ENCODE peak calls at places on chromosomes 4 and X, in seven cellular contexts. One of them, this sample, is unnamed.

GRCh38 chr4:140281828-140282227 is 91.6 kb upstream of the SCOC start:
- DNase-seq in mammary epithelial cell: peak
- DNase-seq in IMR-90: peak
- DNase-seq in substantia nigra: no peak
- DNase-seq in PC-3: no peak
- DNase-seq in endodermal cell: no peak
- DNase-seq in tibial nerve: no peak
- DNase-seq in this sample: no peak

GRCh38 chrX:140715787-140716186 is 6.2 kb downstream of the LINC00632 start:
- DNase-seq in IMR-90: peak
- DNase-seq in tibial nerve: no peak
- DNase-seq in PC-3: peak
- DNase-seq in mammary epithelial cell: no peak
- DNase-seq in substantia nigra: no peak
- DNase-seq in endodermal cell: no peak
- DNase-seq in this sample: no peak

GRCh38 chr4:15352508-15352907 is 75.3 kb upstream of the C1QTNF7 start:
- DNase-seq in endodermal cell: no peak
- DNase-seq in mammary epithelial cell: no peak
- DNase-seq in tibial nerve: no peak
- DNase-seq in substantia nigra: no peak
- DNase-seq in IMR-90: peak
- DNase-seq in PC-3: no peak
- DNase-seq in this sample: no peak

GRCh38 chr4:73414936-73415271 is 10.8 kb downstream of the ALB start:
- DNase-seq in PC-3: no peak
- DNase-seq in IMR-90: no peak
- DNase-seq in endodermal cell: no peak
- DNase-seq in substantia nigra: no peak
- DNase-seq in tibial nerve: no peak
- DNase-seq in mammary epithelial cell: no peak
- DNase-seq in this sample: no peak

GRCh38 chr4:7907142-7907541 is 32.5 kb downstream of the AFAP1 start:
- DNase-seq in tibial nerve: no peak
- DNase-seq in substantia nigra: no peak
- DNase-seq in mammary epithelial cell: no peak
- DNase-seq in IMR-90: no peak
- DNase-seq in PC-3: no peak
- DNase-seq in endodermal cell: no peak
- DNase-seq in this sample: no peak

GRCh38 chr4:124899997-124900396 is 187.5 kb upstream of the ANKRD50 start:
- DNase-seq in IMR-90: no peak
- DNase-seq in substantia nigra: no peak
- DNase-seq in mammary epithelial cell: peak
- DNase-seq in tibial nerve: no peak
- DNase-seq in endodermal cell: no peak
- DNase-seq in PC-3: no peak
- DNase-seq in this sample: no peak

GRCh38 chrX:626745-627509 is 3.7 kb upstream of the SHOX start:
- DNase-seq in IMR-90: no peak
- DNase-seq in endodermal cell: peak
- DNase-seq in tibial nerve: no peak
- DNase-seq in substantia nigra: no peak
- DNase-seq in PC-3: no peak
- DNase-seq in mammary epithelial cell: no peak
- DNase-seq in this sample: no peak

GRCh38 chr4:8651661-8652180 is 59.2 kb downstream of the CPZ start:
- DNase-seq in tibial nerve: no peak
- DNase-seq in IMR-90: no peak
- DNase-seq in substantia nigra: no peak
- DNase-seq in endodermal cell: peak
- DNase-seq in PC-3: no peak
- DNase-seq in mammary epithelial cell: no peak
- DNase-seq in this sample: no peak

GRCh38 chr4:103499094-103499493 is 220.7 kb downstream of the TACR3 start:
- DNase-seq in IMR-90: no peak
- DNase-seq in endodermal cell: no peak
- DNase-seq in PC-3: peak
- DNase-seq in tibial nerve: no peak
- DNase-seq in mammary epithelial cell: no peak
- DNase-seq in substantia nigra: no peak
- DNase-seq in this sample: no peak

GRCh38 chr4:150518559-150518958 is 63.4 kb upstream of the MAB21L2 start:
- DNase-seq in IMR-90: peak
- DNase-seq in mammary epithelial cell: peak
- DNase-seq in tibial nerve: no peak
- DNase-seq in substantia nigra: no peak
- DNase-seq in endodermal cell: no peak
- DNase-seq in PC-3: peak
- DNase-seq in this sample: no peak

GRCh38 chr4:174494731-174495130 is 27.6 kb downstream of the HPGD start:
- DNase-seq in tibial nerve: no peak
- DNase-seq in endodermal cell: no peak
- DNase-seq in IMR-90: no peak
- DNase-seq in substantia nigra: no peak
- DNase-seq in PC-3: no peak
- DNase-seq in mammary epithelial cell: no peak
- DNase-seq in this sample: no peak

GRCh38 chr4:123599920-123600394 is 203.4 kb downstream of the SPRY1 start:
- DNase-seq in PC-3: no peak
- DNase-seq in tibial nerve: peak
- DNase-seq in substantia nigra: peak
- DNase-seq in endodermal cell: peak
- DNase-seq in mammary epithelial cell: no peak
- DNase-seq in IMR-90: peak
- DNase-seq in this sample: no peak

GRCh38 chrX:40573763-40574162 is 7.0 kb upstream of the ATP6AP2 start:
- DNase-seq in mammary epithelial cell: peak
- DNase-seq in tibial nerve: no peak
- DNase-seq in endodermal cell: peak
- DNase-seq in PC-3: peak
- DNase-seq in substantia nigra: no peak
- DNase-seq in IMR-90: peak
- DNase-seq in this sample: peak

GRCh38 chr4:168633474-168633873 is 136.6 kb downstream of the PALLD start:
- DNase-seq in endodermal cell: no peak
- DNase-seq in mammary epithelial cell: no peak
- DNase-seq in substantia nigra: no peak
- DNase-seq in tibial nerve: no peak
- DNase-seq in PC-3: no peak
- DNase-seq in IMR-90: no peak
- DNase-seq in this sample: no peak

GRCh38 chr4:8328866-8329559 is 59.5 kb downstream of the HTRA3 start:
- DNase-seq in tibial nerve: no peak
- DNase-seq in substantia nigra: no peak
- DNase-seq in IMR-90: no peak
- DNase-seq in endodermal cell: peak
- DNase-seq in PC-3: no peak
- DNase-seq in mammary epithelial cell: no peak
- DNase-seq in this sample: peak

GRCh38 chr4:42732776-42733175 is 75.9 kb upstream of the ATP8A1 start:
- DNase-seq in endodermal cell: no peak
- DNase-seq in substantia nigra: no peak
- DNase-seq in mammary epithelial cell: no peak
- DNase-seq in tibial nerve: no peak
- DNase-seq in PC-3: no peak
- DNase-seq in IMR-90: no peak
- DNase-seq in this sample: no peak

GRCh38 chrX:68684291-68684918 is 36.9 kb downstream of the STARD8 start:
- DNase-seq in substantia nigra: no peak
- DNase-seq in endodermal cell: no peak
- DNase-seq in tibial nerve: peak
- DNase-seq in IMR-90: no peak
- DNase-seq in mammary epithelial cell: no peak
- DNase-seq in PC-3: no peak
- DNase-seq in this sample: no peak

GRCh38 chrX:48683411-48683982 is at the start of gene WAS:
- DNase-seq in mammary epithelial cell: no peak
- DNase-seq in PC-3: no peak
- DNase-seq in tibial nerve: no peak
- DNase-seq in IMR-90: no peak
- DNase-seq in endodermal cell: no peak
- DNase-seq in substantia nigra: no peak
- DNase-seq in this sample: no peak

GRCh38 chrX:48681539-48682183 is 1.9 kb upstream of the WAS start:
- DNase-seq in substantia nigra: no peak
- DNase-seq in mammary epithelial cell: no peak
- DNase-seq in endodermal cell: no peak
- DNase-seq in tibial nerve: no peak
- DNase-seq in IMR-90: no peak
- DNase-seq in PC-3: no peak
- DNase-seq in this sample: no peak

GRCh38 chrX:48676106-48676892 is 7.3 kb upstream of the WAS start:
- DNase-seq in mammary epithelial cell: peak
- DNase-seq in PC-3: peak
- DNase-seq in endodermal cell: peak
- DNase-seq in substantia nigra: peak
- DNase-seq in tibial nerve: peak
- DNase-seq in IMR-90: peak
- DNase-seq in this sample: peak

GRCh38 chrX:48676893-48677270 is 6.7 kb upstream of the WAS start:
- DNase-seq in IMR-90: no peak
- DNase-seq in tibial nerve: no peak
- DNase-seq in mammary epithelial cell: no peak
- DNase-seq in endodermal cell: peak
- DNase-seq in substantia nigra: no peak
- DNase-seq in PC-3: peak
- DNase-seq in this sample: no peak

DNA sequence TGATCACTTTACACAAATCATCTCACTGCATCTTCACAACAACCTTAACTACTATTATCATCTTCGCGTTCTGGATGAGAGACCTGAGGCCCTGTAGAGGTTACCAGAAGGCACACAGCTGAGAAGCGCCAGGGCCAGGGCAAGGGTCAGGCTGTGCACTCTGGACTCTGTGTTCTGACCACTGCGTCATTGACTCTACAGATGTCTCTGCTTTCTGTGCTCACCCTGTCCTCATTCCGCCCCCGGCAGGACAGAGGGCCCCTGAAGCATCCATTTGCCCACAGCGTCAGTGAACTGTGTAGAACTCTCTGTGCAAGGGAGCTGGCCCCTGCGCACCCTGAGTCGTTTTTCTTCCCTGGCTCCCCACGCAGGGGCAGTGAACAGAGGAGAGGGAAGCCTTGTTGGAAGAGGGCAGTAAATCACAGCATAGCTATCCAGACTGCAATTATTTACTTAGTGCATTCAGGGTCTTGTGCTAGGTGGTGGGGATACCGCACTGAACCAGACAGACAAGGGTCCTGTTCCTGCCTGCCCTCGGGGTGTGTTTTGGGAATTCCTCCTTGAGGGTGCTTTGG is 6.1 kb upstream of the WAS start:
- DNase-seq in mammary epithelial cell: no peak
- DNase-seq in substantia nigra: no peak
- DNase-seq in tibial nerve: no peak
- DNase-seq in IMR-90: no peak
- DNase-seq in PC-3: no peak
- DNase-seq in endodermal cell: no peak
- DNase-seq in this sample: no peak
- H3K27ac ChIP-seq in mammary epithelial cell: no peak
- H3K27ac ChIP-seq in substantia nigra: no peak
- H3K27ac ChIP-seq in tibial nerve: peak
- H3K27ac ChIP-seq in IMR-90: no peak
- H3K27ac ChIP-seq in PC-3: no peak
- H3K27ac ChIP-seq in endodermal cell: no peak
- H3K27ac ChIP-seq in this sample: no peak

GRCh38 chrX:153944800-153945150 is 332 bp upstream of the RENBP start:
- DNase-seq in IMR-90: no peak
- DNase-seq in substantia nigra: no peak
- DNase-seq in endodermal cell: no peak
- DNase-seq in PC-3: no peak
- DNase-seq in tibial nerve: no peak
- DNase-seq in mammary epithelial cell: no peak
- DNase-seq in this sample: no peak

GRCh38 chrX:153945956-153946909 is 1.8 kb upstream of the RENBP start:
- DNase-seq in tibial nerve: no peak
- DNase-seq in endodermal cell: no peak
- DNase-seq in IMR-90: no peak
- DNase-seq in substantia nigra: no peak
- DNase-seq in PC-3: no peak
- DNase-seq in mammary epithelial cell: no peak
- DNase-seq in this sample: no peak

GRCh38 chrX:153948847-153949819 is 4.7 kb upstream of the RENBP start:
- DNase-seq in PC-3: no peak
- DNase-seq in endodermal cell: no peak
- DNase-seq in substantia nigra: no peak
- DNase-seq in mammary epithelial cell: no peak
- DNase-seq in tibial nerve: no peak
- DNase-seq in IMR-90: no peak
- DNase-seq in this sample: no peak

GRCh38 chrX:153946910-153947769 is 2.7 kb upstream of the RENBP start:
- DNase-seq in mammary epithelial cell: peak
- DNase-seq in IMR-90: peak
- DNase-seq in substantia nigra: peak
- DNase-seq in endodermal cell: peak
- DNase-seq in PC-3: peak
- DNase-seq in tibial nerve: no peak
- DNase-seq in this sample: peak

DNA sequence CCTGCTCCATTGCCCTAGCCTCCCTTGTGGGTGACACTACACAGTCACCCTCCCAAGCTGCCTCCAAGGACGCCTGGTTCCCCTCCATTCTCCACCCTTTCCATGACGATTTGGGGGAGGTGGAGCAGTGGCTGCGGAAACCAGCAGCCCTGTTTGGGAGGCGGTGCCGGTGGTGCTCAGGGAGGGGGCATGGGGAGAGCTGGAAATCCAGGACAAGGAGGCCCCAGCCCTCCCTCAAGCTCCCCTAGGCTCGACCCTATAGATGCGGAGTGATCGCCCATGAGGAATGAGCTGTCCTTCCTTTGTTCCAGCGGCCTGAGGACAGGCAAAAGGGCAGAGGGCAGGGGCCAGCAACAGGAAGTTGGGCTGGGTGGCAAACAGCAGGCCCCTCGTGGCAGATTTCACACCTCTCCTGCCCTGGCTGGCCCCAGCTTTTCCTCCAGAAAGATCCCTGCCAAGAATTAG is 3.6 kb upstream of the RENBP start:
- DNase-seq in mammary epithelial cell: no peak
- DNase-seq in PC-3: no peak
- DNase-seq in IMR-90: no peak
- DNase-seq in substantia nigra: no peak
- DNase-seq in tibial nerve: no peak
- DNase-seq in endodermal cell: no peak
- DNase-seq in this sample: no peak
- H3K27ac ChIP-seq in mammary epithelial cell: no peak
- H3K27ac ChIP-seq in PC-3: no peak
- H3K27ac ChIP-seq in IMR-90: no peak
- H3K27ac ChIP-seq in substantia nigra: no peak
- H3K27ac ChIP-seq in tibial nerve: peak
- H3K27ac ChIP-seq in endodermal cell: peak
- H3K27ac ChIP-seq in this sample: peak

GRCh38 chrX:99603076-99603814 is 806.8 kb downstream of the PCDH19 start:
- DNase-seq in endodermal cell: no peak
- DNase-seq in mammary epithelial cell: no peak
- DNase-seq in tibial nerve: no peak
- DNase-seq in IMR-90: no peak
- DNase-seq in substantia nigra: no peak
- DNase-seq in PC-3: no peak
- DNase-seq in this sample: no peak
- H3K27ac ChIP-seq in endodermal cell: no peak
- H3K27ac ChIP-seq in mammary epithelial cell: no peak
- H3K27ac ChIP-seq in tibial nerve: no peak
- H3K27ac ChIP-seq in IMR-90: no peak
- H3K27ac ChIP-seq in substantia nigra: no peak
- H3K27ac ChIP-seq in PC-3: no peak
- H3K27ac ChIP-seq in this sample: no peak

GRCh38 chr4:53994382-53994781 is 70.0 kb downstream of the CHIC2 start:
- DNase-seq in IMR-90: no peak
- DNase-seq in endodermal cell: no peak
- DNase-seq in tibial nerve: no peak
- DNase-seq in substantia nigra: no peak
- DNase-seq in PC-3: no peak
- DNase-seq in mammary epithelial cell: no peak
- DNase-seq in this sample: no peak
- H3K27ac ChIP-seq in IMR-90: no peak
- H3K27ac ChIP-seq in endodermal cell: no peak
- H3K27ac ChIP-seq in tibial nerve: no peak
- H3K27ac ChIP-seq in substantia nigra: no peak
- H3K27ac ChIP-seq in PC-3: no peak
- H3K27ac ChIP-seq in mammary epithelial cell: no peak
- H3K27ac ChIP-seq in this sample: no peak